ENCODE peak calls at places on chromosomes 4 and X, in ten cellular contexts. One of them, this sample, is unnamed.

GRCh38 chrX:110183314-110183713 is 134.6 kb downstream of the AMMECR1 start:
- DNase-seq in transverse colon: no peak
- DNase-seq in right lobe of liver: no peak
- DNase-seq in ovary: no peak
- DNase-seq in K562: no peak
- DNase-seq in HCT116: no peak
- DNase-seq in stomach: no peak
- DNase-seq in esophagus squamous epithelium: no peak
- DNase-seq in Peyer's patch: no peak
- DNase-seq in HepG2: no peak
- DNase-seq in this sample: no peak

GRCh38 chr4:74635490-74636123 is 158.7 kb downstream of the BTC start:
- DNase-seq in HepG2: no peak
- DNase-seq in stomach: no peak
- DNase-seq in esophagus squamous epithelium: no peak
- DNase-seq in HCT116: peak
- DNase-seq in K562: no peak
- DNase-seq in right lobe of liver: no peak
- DNase-seq in Peyer's patch: no peak
- DNase-seq in transverse colon: no peak
- DNase-seq in ovary: no peak
- DNase-seq in this sample: no peak

GRCh38 chr4:99301376-99302164 is 10.8 kb upstream of the ADH1A start:
- DNase-seq in stomach: no peak
- DNase-seq in right lobe of liver: no peak
- DNase-seq in ovary: no peak
- DNase-seq in HCT116: no peak
- DNase-seq in K562: no peak
- DNase-seq in transverse colon: no peak
- DNase-seq in Peyer's patch: no peak
- DNase-seq in esophagus squamous epithelium: no peak
- DNase-seq in HepG2: no peak
- DNase-seq in this sample: no peak

GRCh38 chrX:8663325-8663724 is 68.6 kb downstream of the ANOS1 start:
- DNase-seq in HepG2: no peak
- DNase-seq in ovary: no peak
- DNase-seq in K562: no peak
- DNase-seq in transverse colon: no peak
- DNase-seq in right lobe of liver: no peak
- DNase-seq in Peyer's patch: no peak
- DNase-seq in HCT116: no peak
- DNase-seq in esophagus squamous epithelium: no peak
- DNase-seq in stomach: no peak
- DNase-seq in this sample: no peak

GRCh38 chrX:134734343-134735001 is 76.2 kb upstream of the PLAC1 start:
- DNase-seq in HCT116: no peak
- DNase-seq in transverse colon: no peak
- DNase-seq in stomach: no peak
- DNase-seq in HepG2: no peak
- DNase-seq in Peyer's patch: no peak
- DNase-seq in esophagus squamous epithelium: no peak
- DNase-seq in ovary: peak
- DNase-seq in K562: no peak
- DNase-seq in right lobe of liver: no peak
- DNase-seq in this sample: no peak

GRCh38 chr4:53194727-53195126 is 171.1 kb downstream of the SCFD2 start:
- DNase-seq in K562: no peak
- DNase-seq in esophagus squamous epithelium: no peak
- DNase-seq in transverse colon: no peak
- DNase-seq in HepG2: no peak
- DNase-seq in HCT116: no peak
- DNase-seq in Peyer's patch: no peak
- DNase-seq in ovary: no peak
- DNase-seq in stomach: no peak
- DNase-seq in right lobe of liver: no peak
- DNase-seq in this sample: no peak

GRCh38 chr4:130203571-130203970 is 1107.6 kb downstream of the C4orf33 start:
- DNase-seq in stomach: no peak
- DNase-seq in esophagus squamous epithelium: no peak
- DNase-seq in K562: no peak
- DNase-seq in right lobe of liver: no peak
- DNase-seq in ovary: no peak
- DNase-seq in Peyer's patch: no peak
- DNase-seq in transverse colon: no peak
- DNase-seq in HCT116: no peak
- DNase-seq in HepG2: no peak
- DNase-seq in this sample: no peak

GRCh38 chr4:144465546-144465945 is 180.4 kb upstream of the HHIP start:
- DNase-seq in right lobe of liver: no peak
- DNase-seq in K562: no peak
- DNase-seq in HCT116: no peak
- DNase-seq in transverse colon: no peak
- DNase-seq in Peyer's patch: no peak
- DNase-seq in HepG2: no peak
- DNase-seq in stomach: no peak
- DNase-seq in esophagus squamous epithelium: no peak
- DNase-seq in ovary: no peak
- DNase-seq in this sample: no peak

GRCh38 chr4:128159967-128160366 is 98.9 kb downstream of the LARP1B start:
- DNase-seq in HepG2: no peak
- DNase-seq in esophagus squamous epithelium: no peak
- DNase-seq in ovary: no peak
- DNase-seq in K562: no peak
- DNase-seq in stomach: no peak
- DNase-seq in transverse colon: no peak
- DNase-seq in Peyer's patch: no peak
- DNase-seq in right lobe of liver: no peak
- DNase-seq in HCT116: no peak
- DNase-seq in this sample: no peak

GRCh38 chrX:58044130-58044529 is 133.9 kb upstream of the ZXDA start:
- DNase-seq in ovary: no peak
- DNase-seq in transverse colon: no peak
- DNase-seq in right lobe of liver: no peak
- DNase-seq in HepG2: no peak
- DNase-seq in Peyer's patch: no peak
- DNase-seq in stomach: no peak
- DNase-seq in K562: no peak
- DNase-seq in esophagus squamous epithelium: no peak
- DNase-seq in HCT116: no peak
- DNase-seq in this sample: no peak

GRCh38 chrX:15849555-15849954 is 5.1 kb downstream of the AP1S2 start:
- DNase-seq in stomach: no peak
- DNase-seq in transverse colon: no peak
- DNase-seq in HepG2: no peak
- DNase-seq in ovary: no peak
- DNase-seq in Peyer's patch: no peak
- DNase-seq in right lobe of liver: no peak
- DNase-seq in esophagus squamous epithelium: no peak
- DNase-seq in K562: peak
- DNase-seq in HCT116: no peak
- DNase-seq in this sample: no peak

GRCh38 chrX:53089224-53089842 is 4.6 kb upstream of the KANTR start:
- DNase-seq in HepG2: no peak
- DNase-seq in ovary: peak
- DNase-seq in HCT116: peak
- DNase-seq in right lobe of liver: no peak
- DNase-seq in Peyer's patch: no peak
- DNase-seq in esophagus squamous epithelium: no peak
- DNase-seq in stomach: peak
- DNase-seq in transverse colon: peak
- DNase-seq in K562: peak
- DNase-seq in this sample: peak

DNA sequence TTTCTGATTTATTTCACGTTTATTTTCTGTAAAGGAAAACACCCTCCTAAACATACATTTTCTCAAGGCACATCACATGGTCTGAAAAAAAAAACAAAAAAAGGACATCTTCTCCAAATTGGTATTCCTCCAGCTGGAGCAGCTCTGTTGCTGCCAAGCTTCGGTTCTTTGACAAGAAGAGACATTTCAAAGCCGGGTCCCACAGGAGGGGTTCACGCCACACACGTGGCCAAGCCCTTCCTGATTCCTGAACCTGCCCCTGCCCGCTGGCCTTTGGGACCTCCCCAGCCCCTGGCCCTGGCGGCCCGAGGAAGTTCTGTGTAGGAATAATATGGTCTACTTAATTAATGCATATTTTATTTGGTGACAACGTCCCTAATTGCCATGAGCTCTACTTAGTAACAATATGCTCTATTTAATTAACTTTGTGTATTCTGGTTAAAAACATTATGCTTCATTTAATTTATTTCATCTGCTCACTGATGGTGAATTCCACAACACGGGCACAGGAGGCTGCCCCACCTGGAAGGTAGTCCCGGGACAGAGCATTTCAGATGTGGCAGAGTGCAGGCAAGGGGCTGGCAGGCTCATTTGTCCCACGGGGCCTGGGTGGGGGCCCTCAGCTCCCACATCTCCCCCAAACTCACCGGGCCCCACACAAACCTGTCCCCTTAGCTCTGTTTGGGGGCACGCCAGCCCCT is 5.4 kb upstream of the RGS12 start:
- DNase-seq in transverse colon: no peak
- DNase-seq in stomach: peak
- DNase-seq in HCT116: no peak
- DNase-seq in ovary: no peak
- DNase-seq in esophagus squamous epithelium: no peak
- DNase-seq in right lobe of liver: peak
- DNase-seq in K562: no peak
- DNase-seq in Peyer's patch: no peak
- DNase-seq in HepG2: no peak
- DNase-seq in this sample: peak
- TF ChIP-seq POLR2A in transverse colon: no peak
- TF ChIP-seq POLR2A in stomach: no peak
- TF ChIP-seq POLR2A in HCT116: no peak
- TF ChIP-seq POLR2A in ovary: no peak
- TF ChIP-seq POLR2A in esophagus squamous epithelium: no peak
- TF ChIP-seq POLR2A in right lobe of liver: no peak
- TF ChIP-seq POLR2A in K562: no peak
- TF ChIP-seq POLR2A in Peyer's patch: no peak
- TF ChIP-seq POLR2A in HepG2: no peak
- TF ChIP-seq POLR2A in this sample: no peak

GRCh38 chrX:130121505-130121800 is 11.2 kb upstream of the ELF4 start:
- DNase-seq in stomach: no peak
- DNase-seq in K562: peak
- DNase-seq in right lobe of liver: no peak
- DNase-seq in HCT116: no peak
- DNase-seq in transverse colon: no peak
- DNase-seq in ovary: no peak
- DNase-seq in esophagus squamous epithelium: no peak
- DNase-seq in HepG2: no peak
- DNase-seq in Peyer's patch: no peak
- DNase-seq in this sample: no peak
- H3K4me3 ChIP-seq in stomach: peak
- H3K4me3 ChIP-seq in K562: no peak
- H3K4me3 ChIP-seq in right lobe of liver: no peak
- H3K4me3 ChIP-seq in HCT116: peak
- H3K4me3 ChIP-seq in transverse colon: no peak
- H3K4me3 ChIP-seq in ovary: peak
- H3K4me3 ChIP-seq in esophagus squamous epithelium: peak
- H3K4me3 ChIP-seq in HepG2: no peak
- H3K4me3 ChIP-seq in Peyer's patch: no peak
- H3K4me3 ChIP-seq in this sample: peak

DNA sequence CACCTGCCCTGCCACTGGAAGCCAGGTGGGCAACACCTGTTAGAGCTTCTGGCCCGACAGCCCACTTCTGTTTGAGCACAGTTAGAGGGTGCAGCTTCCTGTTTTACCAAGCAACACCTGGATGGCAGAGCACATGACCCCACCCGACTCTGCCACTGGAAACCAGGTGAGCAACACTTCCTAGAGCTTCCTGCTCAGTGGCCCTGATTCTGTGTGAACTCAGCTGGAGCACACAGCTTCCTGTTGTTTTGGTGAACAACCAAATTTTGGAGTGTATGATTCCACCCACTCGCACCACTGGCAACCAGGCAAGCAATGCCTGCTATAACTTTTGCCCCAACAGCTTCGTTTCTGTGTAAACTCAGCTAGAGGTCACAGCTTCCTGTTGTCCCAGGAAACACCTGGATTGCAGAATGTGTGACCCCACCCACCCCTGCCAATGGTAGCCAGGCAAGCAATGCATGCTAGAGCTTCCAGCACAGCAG is 163.8 kb upstream of the KLF8 start:
- DNase-seq in ovary: no peak
- DNase-seq in HepG2: no peak
- DNase-seq in stomach: no peak
- DNase-seq in transverse colon: no peak
- DNase-seq in Peyer's patch: no peak
- DNase-seq in K562: no peak
- DNase-seq in right lobe of liver: no peak
- DNase-seq in HCT116: no peak
- DNase-seq in esophagus squamous epithelium: no peak
- DNase-seq in this sample: no peak
- TF ChIP-seq POLR2A in ovary: no peak
- TF ChIP-seq POLR2A in HepG2: no peak
- TF ChIP-seq POLR2A in stomach: no peak
- TF ChIP-seq POLR2A in transverse colon: no peak
- TF ChIP-seq POLR2A in Peyer's patch: no peak
- TF ChIP-seq POLR2A in K562: no peak
- TF ChIP-seq POLR2A in right lobe of liver: no peak
- TF ChIP-seq POLR2A in HCT116: no peak
- TF ChIP-seq POLR2A in esophagus squamous epithelium: no peak
- TF ChIP-seq POLR2A in this sample: no peak

GRCh38 chr4:4764506-4764905 is 95.0 kb upstream of the MSX1 start:
- DNase-seq in ovary: no peak
- DNase-seq in HepG2: no peak
- DNase-seq in HCT116: no peak
- DNase-seq in stomach: no peak
- DNase-seq in esophagus squamous epithelium: no peak
- DNase-seq in right lobe of liver: no peak
- DNase-seq in transverse colon: no peak
- DNase-seq in K562: no peak
- DNase-seq in Peyer's patch: no peak
- DNase-seq in this sample: no peak

GRCh38 chr4:4762300-4762699 is 97.2 kb upstream of the MSX1 start:
- DNase-seq in right lobe of liver: no peak
- DNase-seq in transverse colon: no peak
- DNase-seq in stomach: no peak
- DNase-seq in HepG2: no peak
- DNase-seq in HCT116: no peak
- DNase-seq in K562: no peak
- DNase-seq in Peyer's patch: no peak
- DNase-seq in esophagus squamous epithelium: no peak
- DNase-seq in ovary: no peak
- DNase-seq in this sample: no peak

GRCh38 chr4:4763815-4764202 is 95.7 kb upstream of the MSX1 start:
- DNase-seq in K562: no peak
- DNase-seq in stomach: no peak
- DNase-seq in esophagus squamous epithelium: no peak
- DNase-seq in right lobe of liver: no peak
- DNase-seq in ovary: no peak
- DNase-seq in Peyer's patch: no peak
- DNase-seq in HCT116: peak
- DNase-seq in transverse colon: no peak
- DNase-seq in HepG2: peak
- DNase-seq in this sample: no peak

GRCh38 chr4:4761128-4761991 is 98.1 kb upstream of the MSX1 start:
- DNase-seq in transverse colon: no peak
- DNase-seq in HCT116: peak
- DNase-seq in esophagus squamous epithelium: no peak
- DNase-seq in stomach: no peak
- DNase-seq in ovary: no peak
- DNase-seq in Peyer's patch: no peak
- DNase-seq in right lobe of liver: no peak
- DNase-seq in HepG2: peak
- DNase-seq in K562: peak
- DNase-seq in this sample: no peak

GRCh38 chr4:4762909-4763814 is 96.3 kb upstream of the MSX1 start:
- DNase-seq in HCT116: peak
- DNase-seq in Peyer's patch: no peak
- DNase-seq in transverse colon: no peak
- DNase-seq in K562: no peak
- DNase-seq in HepG2: no peak
- DNase-seq in right lobe of liver: no peak
- DNase-seq in stomach: no peak
- DNase-seq in esophagus squamous epithelium: no peak
- DNase-seq in ovary: no peak
- DNase-seq in this sample: no peak
- H3K4me3 ChIP-seq in HCT116: peak
- H3K4me3 ChIP-seq in Peyer's patch: no peak
- H3K4me3 ChIP-seq in transverse colon: no peak
- H3K4me3 ChIP-seq in K562: no peak
- H3K4me3 ChIP-seq in HepG2: no peak
- H3K4me3 ChIP-seq in right lobe of liver: no peak
- H3K4me3 ChIP-seq in stomach: no peak
- H3K4me3 ChIP-seq in esophagus squamous epithelium: no peak
- H3K4me3 ChIP-seq in ovary: no peak
- H3K4me3 ChIP-seq in this sample: no peak